ENCODE peak calls at places on chromosomes 13 and 19, in nine cellular contexts. W, U, A, X, S, V, H, Q and Z are unnamed samples.

GRCh38 chr19:45999653-46000121 is 4.4 kb downstream of the CCDC61 start:
- DNase-seq in W (no peak), U (no peak), A (no peak), X (no peak), S (no peak), V (no peak), H (no peak), Q (no peak), Z (no peak)

GRCh38 chr13:67278230-67278629 is 48.1 kb upstream of the PCDH9 start:
- DNase-seq in W (no peak), U (no peak), A (no peak), X (no peak), S (no peak), V (no peak), H (no peak), Q (no peak), Z (no peak)

GRCh38 chr19:17779281-17779930 is 15.5 kb upstream of the B3GNT3 start:
- DNase-seq in W (no peak), U (no peak), A (no peak), X (no peak), S (no peak), V (peak), H (peak), Q (no peak), Z (no peak)

GRCh38 chr19:55620951-55621672 is 3.3 kb downstream of the ZNF784 start:
- DNase-seq in W (no peak), U (no peak), A (no peak), X (no peak), S (no peak), V (no peak), H (no peak), Q (no peak), Z (no peak)

GRCh38 chr19:49916839-49917733 is 11.9 kb upstream of the ATF5 start:
- DNase-seq in W (peak), U (no peak), A (no peak), X (no peak), S (no peak), V (no peak), H (no peak), Q (no peak), Z (no peak)

GRCh38 chr19:55437410-55437809 is 5.7 kb downstream of the SHISA7 start:
- DNase-seq in W (no peak), U (peak), A (peak), X (no peak), S (no peak), V (peak), H (no peak), Q (no peak), Z (no peak)

GRCh38 chr13:45040626-45041025 is 51.3 kb downstream of the GPALPP1 start:
- DNase-seq in W (no peak), U (no peak), A (no peak), X (no peak), S (no peak), V (no peak), H (no peak), Q (no peak), Z (no peak)

GRCh38 chr13:33740134-33740538 is 77.8 kb upstream of the RFC3 start:
- DNase-seq in W (no peak), U (no peak), A (no peak), X (no peak), S (no peak), V (no peak), H (no peak), Q (no peak), Z (no peak)

GRCh38 chr19:45455707-45456499 is 11.9 kb upstream of the FOSB start:
- DNase-seq in W (peak), U (peak), A (peak), X (peak), S (peak), V (peak), H (no peak), Q (peak), Z (peak)

GRCh38 chr19:14113762-14114414 is 3.7 kb downstream of the PRKACA start:
- DNase-seq in W (no peak), U (peak), A (peak), X (peak), S (no peak), V (no peak), H (no peak), Q (no peak), Z (peak)

GRCh38 chr19:2534374-2535050 is 58.6 kb downstream of the GADD45B start:
- DNase-seq in W (no peak), U (no peak), A (no peak), X (no peak), S (no peak), V (no peak), H (no peak), Q (no peak), Z (no peak)

GRCh38 chr19:7463575-7463974 is 25.3 kb downstream of the PEX11G start:
- DNase-seq in W (no peak), U (no peak), A (no peak), X (no peak), S (no peak), V (no peak), H (no peak), Q (no peak), Z (no peak)

GRCh38 chr19:33432408-33433170 is 59.1 kb downstream of the CEBPG start:
- DNase-seq in W (no peak), U (no peak), A (no peak), X (no peak), S (no peak), V (no peak), H (no peak), Q (no peak), Z (no peak)

GRCh38 chr13:49238621-49239020 is 9.1 kb upstream of the CDADC1 start:
- DNase-seq in W (no peak), U (no peak), A (no peak), X (no peak), S (no peak), V (no peak), H (no peak), Q (no peak), Z (no peak)

GRCh38 chr13:98556968-98557591 is 19.8 kb downstream of the STK24 start:
- DNase-seq in W (no peak), U (no peak), A (no peak), X (no peak), S (no peak), V (no peak), H (no peak), Q (no peak), Z (peak)

GRCh38 chr13:27622102-27622820 is 569 bp downstream of the POLR1D start:
- DNase-seq in W (no peak), U (no peak), A (no peak), X (no peak), S (no peak), V (no peak), H (no peak), Q (no peak), Z (no peak)

GRCh38 chr19:50300814-50301606 is 28.2 kb downstream of the KCNC3 start:
- DNase-seq in W (no peak), U (no peak), A (peak), X (no peak), S (no peak), V (peak), H (no peak), Q (no peak), Z (no peak)

GRCh38 chr19:40718774-40719391 is 2.0 kb downstream of the ITPKC start:
- DNase-seq in W (no peak), U (peak), A (peak), X (no peak), S (no peak), V (peak), H (no peak), Q (no peak), Z (no peak)

GRCh38 chr19:3135961-3136683 is at the start of gene GNA15:
- DNase-seq in W (no peak), U (peak), A (peak), X (peak), S (no peak), V (no peak), H (no peak), Q (peak), Z (peak)

GRCh38 chr19:10289167-10289835 is 451 bp upstream of the ICAM5 start:
- DNase-seq in W (peak), U (no peak), A (no peak), X (peak), S (no peak), V (peak), H (no peak), Q (peak), Z (peak)

GRCh38 chr19:44677019-44677809 is 5.9 kb downstream of the CEACAM19 start:
- DNase-seq in W (no peak), U (no peak), A (no peak), X (no peak), S (no peak), V (peak), H (peak), Q (no peak), Z (no peak)

GRCh38 chr13:62482351-62482750 is 1066.7 kb upstream of the PCDH20 start:
- DNase-seq in W (no peak), U (no peak), A (no peak), X (no peak), S (no peak), V (no peak), H (no peak), Q (no peak), Z (no peak)

GRCh38 chr19:57934820-57935665 is at the start of gene ZNF418:
- DNase-seq in W (peak), U (peak), A (no peak), X (peak), S (peak), V (peak), H (peak), Q (peak), Z (peak)

GRCh38 chr13:53250272-53250875 is 221.8 kb downstream of the OLFM4 start:
- DNase-seq in W (no peak), U (no peak), A (peak), X (no peak), S (no peak), V (peak), H (peak), Q (no peak), Z (no peak)

GRCh38 chr19:10800488-10800887 is 35.5 kb downstream of the TMED1 start:
- DNase-seq in W (no peak), U (peak), A (no peak), X (no peak), S (no peak), V (no peak), H (no peak), Q (no peak), Z (no peak)

GRCh38 chr13:22761709-22762108 is 419.1 kb upstream of the SGCG start:
- DNase-seq in W (no peak), U (no peak), A (no peak), X (no peak), S (no peak), V (no peak), H (no peak), Q (no peak), Z (no peak)

GRCh38 chr13:37067874-37068273 is 8.4 kb upstream of the SUPT20H start:
- DNase-seq in W (no peak), U (no peak), A (no peak), X (no peak), S (no peak), V (no peak), H (no peak), Q (no peak), Z (no peak)

GRCh38 chr13:60148918-60149317 is 14.8 kb downstream of the DIAPH3 start:
- DNase-seq in W (no peak), U (no peak), A (no peak), X (no peak), S (no peak), V (no peak), H (no peak), Q (no peak), Z (no peak)

GRCh38 chr13:48892311-48892710 is 83.4 kb upstream of the FNDC3A start:
- DNase-seq in W (no peak), U (no peak), A (no peak), X (no peak), S (no peak), V (peak), H (no peak), Q (no peak), Z (no peak)

GRCh38 chr19:39170398-39171231 is 26.1 kb upstream of the NCCRP1 start:
- DNase-seq in W (no peak), U (no peak), A (no peak), X (no peak), S (no peak), V (no peak), H (no peak), Q (no peak), Z (no peak)

GRCh38 chr19:46634656-46635218 is 1.3 kb downstream of the GNG8 start:
- DNase-seq in W (no peak), U (no peak), A (peak), X (no peak), S (no peak), V (no peak), H (no peak), Q (no peak), Z (no peak)

GRCh38 chr13:91133941-91134772 is 213.3 kb upstream of the MIR17HG start:
- DNase-seq in W (no peak), U (no peak), A (peak), X (peak), S (no peak), V (peak), H (no peak), Q (no peak), Z (peak)

GRCh38 chr19:43444531-43445340 is 20.7 kb downstream of the LYPD3 start:
- DNase-seq in W (no peak), U (no peak), A (no peak), X (no peak), S (no peak), V (no peak), H (no peak), Q (no peak), Z (no peak)

GRCh38 chr13:23921451-23921888 is 24.2 kb upstream of the C1QTNF9B start:
- DNase-seq in W (no peak), U (no peak), A (peak), X (no peak), S (no peak), V (no peak), H (peak), Q (no peak), Z (no peak)

GRCh38 chr19:58561373-58562125 is 3.1 kb upstream of the UBE2M start:
- DNase-seq in W (no peak), U (no peak), A (no peak), X (no peak), S (no peak), V (no peak), H (no peak), Q (no peak), Z (no peak)

GRCh38 chr13:36369268-36370107 is 23.3 kb upstream of the SPART start:
- DNase-seq in W (no peak), U (no peak), A (no peak), X (no peak), S (no peak), V (no peak), H (no peak), Q (no peak), Z (no peak)